ENCODE peak calls at places on chromosomes 13 and 19, in six cellular contexts. One of them, this sample, is unnamed.

GRCh38 chr13:63942372-63942771 is 2526.7 kb upstream of the PCDH20 start:
- DNase-seq in sigmoid colon: no peak
- DNase-seq in neural crest cell: no peak
- DNase-seq in right atrium auricular region: no peak
- DNase-seq in GM23338: no peak
- DNase-seq in uterus: no peak
- DNase-seq in this sample: no peak

GRCh38 chr13:59607780-59608233 is 555.9 kb downstream of the DIAPH3 start:
- DNase-seq in sigmoid colon: no peak
- DNase-seq in neural crest cell: no peak
- DNase-seq in right atrium auricular region: no peak
- DNase-seq in GM23338: no peak
- DNase-seq in uterus: no peak
- DNase-seq in this sample: no peak

GRCh38 chr19:7363225-7363624 is 14.5 kb downstream of the ARHGEF18 start:
- DNase-seq in sigmoid colon: no peak
- DNase-seq in neural crest cell: no peak
- DNase-seq in right atrium auricular region: no peak
- DNase-seq in GM23338: no peak
- DNase-seq in uterus: no peak
- DNase-seq in this sample: no peak

GRCh38 chr19:13526552-13526951 is 20.3 kb upstream of the CACNA1A start:
- DNase-seq in sigmoid colon: no peak
- DNase-seq in neural crest cell: peak; percentile 4
- DNase-seq in right atrium auricular region: no peak
- DNase-seq in GM23338: peak; percentile 77
- DNase-seq in uterus: no peak
- DNase-seq in this sample: no peak

GRCh38 chr19:41189425-41190065 is 3.5 kb upstream of the CYP2S1 start:
- DNase-seq in sigmoid colon: no peak
- DNase-seq in neural crest cell: no peak
- DNase-seq in right atrium auricular region: no peak
- DNase-seq in GM23338: peak; percentile 97
- DNase-seq in uterus: no peak
- DNase-seq in this sample: no peak

GRCh38 chr19:12544401-12544876 is 6.8 kb downstream of the ZNF564 start:
- DNase-seq in sigmoid colon: no peak
- DNase-seq in neural crest cell: no peak
- DNase-seq in right atrium auricular region: no peak
- DNase-seq in GM23338: no peak
- DNase-seq in uterus: no peak
- DNase-seq in this sample: no peak

GRCh38 chr19:10044390-10044789 is 31.1 kb downstream of the RDH8 start:
- DNase-seq in sigmoid colon: no peak
- DNase-seq in neural crest cell: no peak
- DNase-seq in right atrium auricular region: no peak
- DNase-seq in GM23338: no peak
- DNase-seq in uterus: no peak
- DNase-seq in this sample: no peak

GRCh38 chr19:2503521-2504109 is 27.7 kb downstream of the GADD45B start:
- DNase-seq in sigmoid colon: no peak
- DNase-seq in neural crest cell: no peak
- DNase-seq in right atrium auricular region: no peak
- DNase-seq in GM23338: no peak
- DNase-seq in uterus: no peak
- DNase-seq in this sample: no peak

GRCh38 chr13:20487927-20488326 is 37.7 kb downstream of the CRYL1 start:
- DNase-seq in sigmoid colon: no peak
- DNase-seq in neural crest cell: no peak
- DNase-seq in right atrium auricular region: no peak
- DNase-seq in GM23338: no peak
- DNase-seq in uterus: no peak
- DNase-seq in this sample: no peak

DNA sequence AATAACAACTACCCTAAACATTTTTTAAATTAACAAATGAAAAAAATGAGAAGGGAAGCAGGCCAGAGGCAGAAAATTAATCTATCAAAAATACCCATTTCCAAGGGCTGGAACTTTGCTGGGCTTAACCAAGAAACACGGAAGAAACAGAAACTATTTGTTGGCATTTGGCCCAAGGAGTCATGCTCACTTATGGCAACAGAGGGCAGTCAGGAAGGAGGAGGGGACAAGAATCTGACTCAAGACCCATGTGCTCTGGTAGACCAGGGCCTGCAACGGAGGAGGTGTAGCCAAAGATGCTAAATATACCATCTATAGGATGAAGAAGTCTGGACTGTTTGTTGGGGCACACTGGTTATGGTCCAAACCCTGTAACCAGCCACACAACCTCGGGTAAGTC is 496.7 kb downstream of the COG6 start:
- DNase-seq in sigmoid colon: no peak
- DNase-seq in neural crest cell: no peak
- DNase-seq in right atrium auricular region: no peak
- DNase-seq in GM23338: no peak
- DNase-seq in uterus: no peak
- DNase-seq in this sample: no peak
- TF ChIP-seq CTCF in sigmoid colon: no peak
- TF ChIP-seq CTCF in neural crest cell: no peak
- TF ChIP-seq CTCF in right atrium auricular region: no peak
- TF ChIP-seq CTCF in GM23338: no peak
- TF ChIP-seq CTCF in uterus: no peak
- TF ChIP-seq CTCF in this sample: no peak

GRCh38 chr19:47510516-47511127 is 4.2 kb downstream of the NAPA start:
- DNase-seq in sigmoid colon: no peak
- DNase-seq in neural crest cell: no peak
- DNase-seq in right atrium auricular region: no peak
- DNase-seq in GM23338: peak; percentile 37
- DNase-seq in uterus: no peak
- DNase-seq in this sample: no peak
- TF ChIP-seq CTCF in sigmoid colon: no peak
- TF ChIP-seq CTCF in neural crest cell: no peak
- TF ChIP-seq CTCF in right atrium auricular region: no peak
- TF ChIP-seq CTCF in GM23338: no peak
- TF ChIP-seq CTCF in uterus: no peak
- TF ChIP-seq CTCF in this sample: no peak

DNA sequence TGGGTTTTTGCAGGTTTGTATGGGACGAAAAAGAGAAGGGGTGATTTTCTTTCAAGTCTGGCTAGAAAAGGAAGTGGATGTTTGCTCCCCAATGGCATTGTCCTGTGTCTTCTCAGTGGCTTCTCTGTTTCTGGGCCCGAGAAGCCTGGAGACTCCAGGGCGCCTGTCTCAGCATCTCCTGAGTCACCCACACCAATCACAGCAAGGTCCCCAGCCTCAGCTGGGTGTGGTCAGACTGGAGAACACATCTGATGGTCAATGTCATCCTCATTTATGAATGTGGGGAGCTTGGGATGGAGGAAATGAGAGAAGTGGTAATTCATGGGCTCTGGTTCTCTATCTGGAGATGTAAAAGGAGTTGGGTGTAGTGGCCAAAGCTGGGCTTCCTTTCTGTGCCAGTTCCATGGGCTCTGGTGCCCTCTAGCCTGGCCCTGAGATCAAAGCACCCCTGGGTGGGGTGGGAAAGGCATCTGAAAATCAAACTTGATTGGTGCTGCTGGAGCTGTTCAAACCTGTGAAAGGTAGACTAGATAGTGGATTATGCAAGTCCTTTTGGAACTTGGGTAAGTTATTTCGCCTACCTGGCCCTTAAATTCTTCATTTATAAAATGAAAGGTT is 13.4 kb downstream of the RASL11A start:
- DNase-seq in sigmoid colon: no peak
- DNase-seq in neural crest cell: no peak
- DNase-seq in right atrium auricular region: no peak
- DNase-seq in GM23338: no peak
- DNase-seq in uterus: no peak
- DNase-seq in this sample: no peak
- TF ChIP-seq CTCF in sigmoid colon: no peak
- TF ChIP-seq CTCF in neural crest cell: no peak
- TF ChIP-seq CTCF in right atrium auricular region: peak; percentile 13
- TF ChIP-seq CTCF in GM23338: peak; percentile 15
- TF ChIP-seq CTCF in uterus: no peak
- TF ChIP-seq CTCF in this sample: peak; percentile 31

GRCh38 chr13:113903912-113904311 is 40.0 kb upstream of the GAS6 start:
- DNase-seq in sigmoid colon: no peak
- DNase-seq in neural crest cell: no peak
- DNase-seq in right atrium auricular region: peak; percentile 40
- DNase-seq in GM23338: no peak
- DNase-seq in uterus: peak; percentile 15
- DNase-seq in this sample: no peak
- TF ChIP-seq CTCF in sigmoid colon: no peak
- TF ChIP-seq CTCF in neural crest cell: no peak
- TF ChIP-seq CTCF in right atrium auricular region: no peak
- TF ChIP-seq CTCF in GM23338: no peak
- TF ChIP-seq CTCF in uterus: no peak
- TF ChIP-seq CTCF in this sample: no peak

GRCh38 chr19:4012975-4013634 is 5.6 kb downstream of the PIAS4 start:
- DNase-seq in sigmoid colon: peak; percentile 68
- DNase-seq in neural crest cell: no peak
- DNase-seq in right atrium auricular region: no peak
- DNase-seq in GM23338: no peak
- DNase-seq in uterus: no peak
- DNase-seq in this sample: no peak
- TF ChIP-seq CTCF in sigmoid colon: no peak
- TF ChIP-seq CTCF in neural crest cell: no peak
- TF ChIP-seq CTCF in right atrium auricular region: no peak
- TF ChIP-seq CTCF in GM23338: no peak
- TF ChIP-seq CTCF in uterus: no peak
- TF ChIP-seq CTCF in this sample: no peak

GRCh38 chr13:37427843-37428494 is 170.6 kb downstream of the POSTN start:
- DNase-seq in sigmoid colon: no peak
- DNase-seq in neural crest cell: no peak
- DNase-seq in right atrium auricular region: no peak
- DNase-seq in GM23338: peak; percentile 32
- DNase-seq in uterus: no peak
- DNase-seq in this sample: no peak
- TF ChIP-seq CTCF in sigmoid colon: no peak
- TF ChIP-seq CTCF in neural crest cell: peak; percentile 26
- TF ChIP-seq CTCF in right atrium auricular region: no peak
- TF ChIP-seq CTCF in GM23338: peak; percentile 48
- TF ChIP-seq CTCF in uterus: no peak
- TF ChIP-seq CTCF in this sample: peak; percentile 4

GRCh38 chr13:94548382-94549240 is 47.3 kb downstream of the TGDS start:
- DNase-seq in sigmoid colon: peak; percentile 78
- DNase-seq in neural crest cell: no peak
- DNase-seq in right atrium auricular region: peak; percentile 64
- DNase-seq in GM23338: peak; percentile 80
- DNase-seq in uterus: peak; percentile 53
- DNase-seq in this sample: no peak
- TF ChIP-seq CTCF in sigmoid colon: no peak
- TF ChIP-seq CTCF in neural crest cell: peak; percentile 25
- TF ChIP-seq CTCF in right atrium auricular region: no peak
- TF ChIP-seq CTCF in GM23338: peak; percentile 30
- TF ChIP-seq CTCF in uterus: no peak
- TF ChIP-seq CTCF in this sample: no peak